ENCODE peak calls at places on chromosomes 13 and 19, in five cellular contexts. L, F, M, W and R are unnamed samples. For H3K4me1, the result is how much of the 10 kb centered on the place peaks cover.

GRCh38 chr13:35481777-35482176 is 5.3 kb upstream of the MAB21L1 start:
- DNase-seq in M (no peak), L (no peak), W (no peak), F (no peak), R (no peak)

GRCh38 chr19:35351441-35352176 is 3.9 kb downstream of the FFAR1 start:
- DNase-seq in F (no peak), W (no peak), L (no peak), M (no peak), R (no peak)

GRCh38 chr19:7153008-7153407 is 83.5 kb downstream of the ZNF557 start:
- DNase-seq in M (no peak), L (no peak), W (no peak), F (no peak), R (no peak)

GRCh38 chr19:7618771-7619510 is 10.4 kb downstream of the XAB2 start:
- DNase-seq in M (no peak), L (no peak), F (no peak), W (no peak), R (no peak)

GRCh38 chr19:45528744-45529453 is 21.6 kb downstream of the VASP start:
- DNase-seq in M (no peak), L (peak), F (peak), W (peak), R (no peak)

GRCh38 chr19:13095393-13095784 is 7.3 kb downstream of the LYL1 start:
- DNase-seq in M (no peak), F (no peak), L (no peak), W (no peak), R (no peak)

GRCh38 chr13:114128624-114129522 is 3.5 kb downstream of the RASA3 start:
- DNase-seq in L (no peak), M (peak), W (peak), F (peak), R (no peak)

GRCh38 chr19:1261512-1261862 is 7.6 kb upstream of the CIRBP start:
- DNase-seq in F (peak), L (no peak), M (no peak), W (no peak), R (no peak)

GRCh38 chr19:5967994-5968430 is 9.9 kb downstream of the RANBP3 start:
- DNase-seq in W (peak), L (no peak), M (peak), F (peak), R (peak)

GRCh38 chr19:34134190-34135032 is 37.9 kb upstream of the LSM14A start:
- DNase-seq in W (peak), L (peak), M (peak), F (peak), R (peak)

GRCh38 chr19:7736148-7736547 is 4.2 kb upstream of the CLEC4G start:
- DNase-seq in L (no peak), M (no peak), F (no peak), W (no peak), R (no peak)

GRCh38 chr13:23488442-23488841 is 54.9 kb upstream of the SACS start:
- DNase-seq in F (no peak), L (no peak), W (no peak), M (no peak), R (no peak)

GRCh38 chr13:78593652-78594494 is 9.5 kb downstream of the POU4F1 start:
- DNase-seq in W (no peak), F (peak), M (no peak), L (no peak), R (no peak)

GRCh38 chr13:78595458-78595818 is 7.9 kb downstream of the POU4F1 start:
- DNase-seq in M (no peak), L (no peak), F (no peak), W (no peak), R (no peak)

GRCh38 chr13:78598382-78598781 is 5.0 kb downstream of the POU4F1 start:
- DNase-seq in W (no peak), F (no peak), M (no peak), L (no peak), R (no peak)

GRCh38 chr13:78596701-78597550 is 6.4 kb downstream of the POU4F1 start:
- DNase-seq in W (no peak), M (no peak), F (no peak), L (no peak), R (no peak)

GRCh38 chr13:78595819-78596700 is 7.3 kb downstream of the POU4F1 start:
- DNase-seq in M (no peak), F (peak), L (no peak), W (no peak), R (no peak)
- TF ChIP-seq EZH2 in M (no peak), F (no peak), L (no peak), W (no peak), R (no peak)

GRCh38 chr19:18557474-18558201 is at the start of gene KXD1:
- DNase-seq in W (peak), F (peak), M (peak), L (peak), R (peak)
- H3K27ac ChIP-seq in W (peak), F (peak), M (peak), L (peak), R (peak)

DNA sequence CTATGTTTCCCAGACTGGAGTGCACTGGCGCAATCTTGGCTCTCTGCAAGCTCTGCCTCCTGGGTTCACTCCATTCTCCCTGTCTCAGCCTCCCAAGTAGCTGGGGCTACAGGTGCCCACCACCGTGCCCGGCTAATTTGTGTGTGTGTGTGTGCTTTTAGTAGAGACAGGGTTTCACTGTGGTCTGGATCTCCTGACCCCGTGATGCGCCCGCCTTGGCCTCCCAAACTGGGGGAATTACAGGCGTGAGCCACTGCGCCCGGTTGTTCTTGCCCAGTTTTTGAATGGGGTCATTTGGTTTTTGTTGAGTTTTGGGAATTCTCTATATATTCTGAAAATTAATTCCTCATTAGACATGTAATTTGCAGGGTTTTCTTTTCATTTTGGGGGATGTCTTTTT is 238.4 kb upstream of the PRR20A start:
- DNase-seq in L (no peak), W (no peak), F (no peak), M (no peak), R (no peak)
- H3K4me1 ChIP-seq in L (under half), W (under half), F (under half), M (under half), R (under half)

GRCh38 chr19:42150940-42151339 is 18.7 kb upstream of the POU2F2 start:
- DNase-seq in W (no peak), M (no peak), L (no peak), F (no peak), R (no peak)
- TF ChIP-seq EZH2 in W (no peak), M (no peak), L (no peak), F (no peak), R (no peak)

GRCh38 chr19:29835447-29835846 is 23.7 kb downstream of the CCNE1 start:
- DNase-seq in L (no peak), W (no peak), F (no peak), M (no peak), R (no peak)

GRCh38 chr19:29834991-29835390 is 23.2 kb downstream of the CCNE1 start:
- DNase-seq in L (no peak), F (no peak), M (no peak), W (no peak), R (no peak)

GRCh38 chr19:29836409-29836825 is 24.6 kb downstream of the CCNE1 start:
- DNase-seq in L (no peak), M (no peak), W (no peak), F (no peak), R (no peak)

GRCh38 chr19:29840066-29840950 is 28.5 kb downstream of the CCNE1 start:
- DNase-seq in L (no peak), W (no peak), F (no peak), M (no peak), R (no peak)

GRCh38 chr19:29837448-29837961 is 25.7 kb downstream of the CCNE1 start:
- DNase-seq in L (no peak), M (no peak), W (no peak), F (no peak), R (no peak)
- H3K27ac ChIP-seq in L (no peak), M (no peak), W (no peak), F (no peak), R (no peak)

DNA sequence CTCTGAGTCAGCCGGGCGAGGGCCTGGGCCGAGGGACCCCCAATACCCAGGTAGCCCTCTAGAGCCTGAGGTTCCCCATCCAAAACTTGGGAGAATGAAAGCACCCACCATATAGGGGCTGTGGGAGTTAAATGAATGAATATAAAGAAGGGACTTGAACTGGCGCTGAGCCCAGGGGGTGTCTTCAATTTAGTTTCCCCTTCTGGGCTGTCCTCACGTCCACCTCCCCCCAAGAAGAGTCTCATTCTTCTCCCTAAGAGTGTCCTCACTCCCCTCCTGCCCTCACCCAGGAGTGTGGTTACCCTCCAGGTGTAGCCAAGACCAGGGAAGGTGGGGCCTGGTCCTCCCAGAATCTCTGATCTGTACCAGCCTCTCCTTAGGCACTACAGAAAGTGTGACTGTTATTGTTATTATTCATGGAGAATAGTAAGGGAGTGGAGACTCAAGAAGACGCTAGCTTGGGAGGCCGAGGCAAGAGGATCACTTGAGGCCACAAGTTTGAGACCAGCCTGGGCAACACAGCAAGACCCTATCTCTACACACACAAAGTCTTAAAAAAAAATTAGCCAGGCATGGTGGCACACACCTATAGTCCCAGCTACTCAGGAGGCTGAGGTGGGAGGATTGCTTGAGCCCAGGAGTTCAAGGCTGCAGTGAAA is 2.7 kb downstream of the CD79A start:
- DNase-seq in W (no peak), L (no peak), M (no peak), F (peak), R (no peak)
- H3K4me1 ChIP-seq in W (half or more), L (under half), M (half or more), F (half or more), R (under half)

GRCh38 chr13:96091164-96091931 is 1.4 kb downstream of the HS6ST3 start:
- DNase-seq in M (no peak), W (no peak), L (no peak), F (no peak), R (no peak)

GRCh38 chr13:96089139-96089538 is 768 bp upstream of the HS6ST3 start:
- DNase-seq in L (no peak), F (no peak), W (no peak), M (no peak), R (no peak)

GRCh38 chr13:96091932-96092253 is 2.0 kb downstream of the HS6ST3 start:
- DNase-seq in L (no peak), F (no peak), M (no peak), W (no peak), R (no peak)

GRCh38 chr13:96090240-96091101 is 564 bp downstream of the HS6ST3 start:
- DNase-seq in M (no peak), F (peak), W (peak), L (no peak), R (no peak)

DNA sequence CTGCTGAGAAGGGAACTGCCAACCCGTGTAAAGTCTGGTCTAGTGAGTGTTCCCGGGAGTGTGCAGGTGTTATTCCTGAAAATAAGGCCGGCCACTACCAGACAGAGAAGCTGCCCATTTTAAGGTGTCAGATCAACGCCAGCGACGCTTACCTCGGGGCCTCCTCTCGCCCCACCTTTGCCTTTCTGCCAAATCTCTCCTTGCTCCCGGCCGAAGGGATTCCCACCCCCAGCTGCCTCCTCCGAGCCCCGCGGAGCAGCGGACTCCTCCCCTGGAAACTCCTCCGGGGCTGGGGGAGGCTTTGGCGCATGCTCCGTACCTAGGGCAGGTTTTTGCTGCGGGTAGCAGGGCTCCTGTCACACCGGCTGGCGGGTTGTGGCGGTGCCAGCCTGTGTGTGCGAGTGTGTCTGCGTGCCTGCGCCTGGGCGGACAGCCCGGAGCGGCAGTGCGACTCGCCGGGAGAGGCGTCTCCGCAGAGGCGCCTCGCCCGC is at the start of gene HS6ST3:
- DNase-seq in M (no peak), F (peak), L (peak), W (no peak), R (no peak)
- TF ChIP-seq EZH2 in M (no peak), F (peak), L (peak), W (peak), R (peak)